ENCODE peak calls at places on chromosomes 4 and X, in four cellular contexts. One of them, this sample, is unnamed.

GRCh38 chrX:154013614-154014360 is 5.9 kb downstream of the IRAK1 start:
- DNase-seq in neuronal stem cell: peak; percentile 24
- DNase-seq in right cardiac atrium: no peak
- DNase-seq in transverse colon: no peak
- DNase-seq in this sample: peak; percentile 53

GRCh38 chr4:71456841-71457240 is 118.0 kb downstream of the SLC4A4 start:
- DNase-seq in neuronal stem cell: no peak
- DNase-seq in right cardiac atrium: no peak
- DNase-seq in transverse colon: no peak
- DNase-seq in this sample: no peak

GRCh38 chrX:132041016-132041415 is 17.9 kb downstream of the STK26 start:
- DNase-seq in neuronal stem cell: no peak
- DNase-seq in right cardiac atrium: no peak
- DNase-seq in transverse colon: no peak
- DNase-seq in this sample: no peak

GRCh38 chr4:770022-770421 is 55.9 kb downstream of the CPLX1 start:
- DNase-seq in neuronal stem cell: no peak
- DNase-seq in right cardiac atrium: no peak
- DNase-seq in transverse colon: no peak
- DNase-seq in this sample: no peak

GRCh38 chr4:95129708-95130343 is 372.1 kb downstream of the BMPR1B start:
- DNase-seq in neuronal stem cell: no peak
- DNase-seq in right cardiac atrium: no peak
- DNase-seq in transverse colon: no peak
- DNase-seq in this sample: no peak

GRCh38 chrX:67720344-67720743 is 176.5 kb downstream of the AR start:
- DNase-seq in neuronal stem cell: no peak
- DNase-seq in right cardiac atrium: no peak
- DNase-seq in transverse colon: no peak
- DNase-seq in this sample: no peak

GRCh38 chr4:121070696-121071639 is 1.4 kb downstream of the NDNF start:
- DNase-seq in neuronal stem cell: peak; percentile 62
- DNase-seq in right cardiac atrium: peak; percentile 41
- DNase-seq in transverse colon: peak; percentile 67
- DNase-seq in this sample: peak; percentile 63

GRCh38 chr4:76733380-76733779 is 164.6 kb downstream of the SOWAHB start:
- DNase-seq in neuronal stem cell: no peak
- DNase-seq in right cardiac atrium: no peak
- DNase-seq in transverse colon: peak; percentile 52
- DNase-seq in this sample: no peak

GRCh38 chrX:108312938-108313337 is 125.3 kb downstream of the COL4A6 start:
- DNase-seq in neuronal stem cell: no peak
- DNase-seq in right cardiac atrium: peak; percentile 16
- DNase-seq in transverse colon: no peak
- DNase-seq in this sample: no peak

GRCh38 chrX:103396186-103396585 is 19.8 kb downstream of the BEX3 start:
- DNase-seq in neuronal stem cell: no peak
- DNase-seq in right cardiac atrium: no peak
- DNase-seq in transverse colon: no peak
- DNase-seq in this sample: no peak

GRCh38 chrX:40142417-40142816 is 44.7 kb upstream of the BCOR start:
- DNase-seq in neuronal stem cell: no peak
- DNase-seq in right cardiac atrium: no peak
- DNase-seq in transverse colon: no peak
- DNase-seq in this sample: no peak

GRCh38 chrX:24100713-24101112 is 46.0 kb downstream of the EIF2S3 start:
- DNase-seq in neuronal stem cell: no peak
- DNase-seq in right cardiac atrium: no peak
- DNase-seq in transverse colon: no peak
- DNase-seq in this sample: no peak

GRCh38 chr4:74418063-74418670 is 26.8 kb upstream of the AREG start:
- DNase-seq in neuronal stem cell: no peak
- DNase-seq in right cardiac atrium: no peak
- DNase-seq in transverse colon: no peak
- DNase-seq in this sample: no peak

GRCh38 chrX:74351760-74352159 is 47.8 kb downstream of the ZCCHC13 start:
- DNase-seq in neuronal stem cell: no peak
- DNase-seq in right cardiac atrium: no peak
- DNase-seq in transverse colon: no peak
- DNase-seq in this sample: no peak

GRCh38 chr4:168917150-168917779 is 92.8 kb downstream of the CBR4 start:
- DNase-seq in neuronal stem cell: no peak
- DNase-seq in right cardiac atrium: no peak
- DNase-seq in transverse colon: no peak
- DNase-seq in this sample: no peak

GRCh38 chr4:96652158-96652557 is 812.3 kb downstream of the PDHA2 start:
- DNase-seq in neuronal stem cell: no peak
- DNase-seq in right cardiac atrium: no peak
- DNase-seq in transverse colon: no peak
- DNase-seq in this sample: no peak

GRCh38 chr4:134422776-134423175 is 221.2 kb upstream of the PABPC4L start:
- DNase-seq in neuronal stem cell: no peak
- DNase-seq in right cardiac atrium: no peak
- DNase-seq in transverse colon: no peak
- DNase-seq in this sample: peak; percentile 43

GRCh38 chr4:3308691-3309090 is 15.9 kb downstream of the RGS12 start:
- DNase-seq in neuronal stem cell: no peak
- DNase-seq in right cardiac atrium: peak; percentile 2
- DNase-seq in transverse colon: no peak
- DNase-seq in this sample: peak; percentile 2

GRCh38 chrX:148867596-148867995 is 367.2 kb downstream of the AFF2 start:
- DNase-seq in neuronal stem cell: no peak
- DNase-seq in right cardiac atrium: no peak
- DNase-seq in transverse colon: no peak
- DNase-seq in this sample: no peak

GRCh38 chr4:28436191-28437080 is 1575.8 kb downstream of the STIM2 start:
- DNase-seq in neuronal stem cell: no peak
- DNase-seq in right cardiac atrium: no peak
- DNase-seq in transverse colon: no peak
- DNase-seq in this sample: no peak

GRCh38 chr4:152531479-152531878 is 4.4 kb downstream of the FBXW7 start:
- DNase-seq in neuronal stem cell: no peak
- DNase-seq in right cardiac atrium: no peak
- DNase-seq in transverse colon: no peak
- DNase-seq in this sample: no peak

GRCh38 chrX:25021132-25021498 is 5.3 kb upstream of the ARX start:
- DNase-seq in neuronal stem cell: no peak
- DNase-seq in right cardiac atrium: no peak
- DNase-seq in transverse colon: no peak
- DNase-seq in this sample: no peak

GRCh38 chr4:108762559-108763225 is at the start of gene ETNPPL:
- DNase-seq in neuronal stem cell: peak; percentile 53
- DNase-seq in right cardiac atrium: peak; percentile 32
- DNase-seq in transverse colon: no peak
- DNase-seq in this sample: peak; percentile 11

GRCh38 chrX:151359931-151360871 is 36.8 kb upstream of the VMA21 start:
- DNase-seq in neuronal stem cell: peak; percentile 43
- DNase-seq in right cardiac atrium: peak; percentile 23
- DNase-seq in transverse colon: no peak
- DNase-seq in this sample: peak; percentile 54

GRCh38 chr4:143185253-143186107 is 763 bp downstream of the USP38 start:
- DNase-seq in neuronal stem cell: peak; percentile 23
- DNase-seq in right cardiac atrium: peak; percentile 13
- DNase-seq in transverse colon: peak; percentile 16
- DNase-seq in this sample: peak; percentile 5

GRCh38 chrX:6545712-6546111 is 10.8 kb upstream of the VCX3A start:
- DNase-seq in neuronal stem cell: no peak
- DNase-seq in right cardiac atrium: no peak
- DNase-seq in transverse colon: no peak
- DNase-seq in this sample: no peak

GRCh38 chr4:55442541-55442940 is 46.8 kb downstream of the TMEM165 start:
- DNase-seq in neuronal stem cell: no peak
- DNase-seq in right cardiac atrium: no peak
- DNase-seq in transverse colon: no peak
- DNase-seq in this sample: no peak

GRCh38 chrX:118347131-118347530 is 1.2 kb downstream of the WDR44 start:
- DNase-seq in neuronal stem cell: no peak
- DNase-seq in right cardiac atrium: no peak
- DNase-seq in transverse colon: no peak
- DNase-seq in this sample: no peak

GRCh38 chr4:124459922-124460301 is 252.6 kb downstream of the ANKRD50 start:
- DNase-seq in neuronal stem cell: peak; percentile 45
- DNase-seq in right cardiac atrium: no peak
- DNase-seq in transverse colon: no peak
- DNase-seq in this sample: no peak

GRCh38 chr4:77821775-77822174 is 2.6 kb upstream of the CNOT6L start:
- DNase-seq in neuronal stem cell: no peak
- DNase-seq in right cardiac atrium: no peak
- DNase-seq in transverse colon: no peak
- DNase-seq in this sample: no peak

GRCh38 chrX:78024349-78025108 is 55.1 kb upstream of the PGAM4 start:
- DNase-seq in neuronal stem cell: no peak
- DNase-seq in right cardiac atrium: peak; percentile 20
- DNase-seq in transverse colon: peak; percentile 69
- DNase-seq in this sample: peak; percentile 64

GRCh38 chr4:57068237-57068981 is 41.8 kb downstream of the IGFBP7 start:
- DNase-seq in neuronal stem cell: no peak
- DNase-seq in right cardiac atrium: no peak
- DNase-seq in transverse colon: no peak
- DNase-seq in this sample: no peak
- H3K4me1 ChIP-seq in neuronal stem cell: no peaks in the 10 kb centered on the region
- H3K4me1 ChIP-seq in right cardiac atrium: peaks cover 28% of the 10 kb centered on the region
- H3K4me1 ChIP-seq in transverse colon: peaks cover 3% of the 10 kb centered on the region
- H3K4me1 ChIP-seq in this sample: peaks cover 16% of the 10 kb centered on the region

DNA sequence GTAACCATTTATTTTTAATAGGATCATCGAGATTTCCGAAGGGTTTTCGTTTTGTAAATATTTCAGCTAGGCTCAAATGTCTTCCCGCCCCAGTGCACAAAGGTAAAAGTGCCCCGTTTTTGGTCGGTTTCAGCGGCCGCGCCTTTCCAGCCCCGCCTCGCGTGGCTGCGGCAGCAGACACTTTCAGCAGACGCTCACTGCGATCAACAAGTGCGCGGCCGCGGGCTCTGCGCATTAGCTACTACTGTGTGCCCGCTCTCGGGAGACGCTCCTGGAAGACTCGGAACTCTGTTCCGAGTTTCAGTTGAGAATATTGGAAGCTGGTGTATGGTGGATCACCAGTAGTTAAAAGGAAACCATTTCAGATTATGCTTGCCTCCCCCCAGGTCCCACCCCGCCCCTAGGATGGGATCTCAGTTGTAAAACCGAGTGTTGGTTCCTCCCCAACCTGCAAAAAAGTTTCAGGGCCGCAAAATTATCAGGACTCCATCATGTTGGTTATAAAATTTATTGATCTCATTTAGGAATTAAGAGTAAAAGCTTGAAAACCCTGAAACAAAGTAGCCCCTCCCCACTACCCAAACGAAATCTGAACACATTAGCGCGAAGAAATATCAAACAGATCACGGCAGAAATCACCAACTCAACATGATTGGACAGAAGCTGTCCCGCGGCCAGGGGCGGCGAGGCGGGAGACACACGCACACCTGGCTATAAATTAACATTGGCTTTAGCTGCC is 2.2 kb downstream of the SOX3 start:
- DNase-seq in neuronal stem cell: no peak
- DNase-seq in right cardiac atrium: no peak
- DNase-seq in transverse colon: no peak
- DNase-seq in this sample: no peak
- H3K4me3 ChIP-seq in neuronal stem cell: peak overlapping the region; percentile 96
- H3K4me3 ChIP-seq in right cardiac atrium: no peak overlapping the region
- H3K4me3 ChIP-seq in transverse colon: peak overlapping the region; percentile 44
- H3K4me3 ChIP-seq in this sample: no peak overlapping the region

GRCh38 chr4:8855781-8856245 is 15.8 kb downstream of the HMX1 start:
- DNase-seq in neuronal stem cell: no peak
- DNase-seq in right cardiac atrium: no peak
- DNase-seq in transverse colon: no peak
- DNase-seq in this sample: peak; percentile 85
- H3K27me3 ChIP-seq in neuronal stem cell: peaks cover 69% of the 10 kb centered on the region
- H3K27me3 ChIP-seq in right cardiac atrium: no peaks in the 10 kb centered on the region
- H3K27me3 ChIP-seq in transverse colon: peaks cover 87% of the 10 kb centered on the region
- H3K27me3 ChIP-seq in this sample: no peaks in the 10 kb centered on the region

GRCh38 chrX:13009844-13010243 is 34.6 kb downstream of the FAM9C start:
- DNase-seq in neuronal stem cell: no peak
- DNase-seq in right cardiac atrium: no peak
- DNase-seq in transverse colon: no peak
- DNase-seq in this sample: no peak

GRCh38 chrX:13007519-13008188 is 32.7 kb downstream of the TMSB4X start:
- DNase-seq in neuronal stem cell: no peak
- DNase-seq in right cardiac atrium: no peak
- DNase-seq in transverse colon: no peak
- DNase-seq in this sample: no peak

GRCh38 chrX:13009256-13009655 is 34.3 kb downstream of the TMSB4X start:
- DNase-seq in neuronal stem cell: no peak
- DNase-seq in right cardiac atrium: peak; percentile 27
- DNase-seq in transverse colon: no peak
- DNase-seq in this sample: no peak

GRCh38 chrX:13008189-13008533 is 33.3 kb downstream of the TMSB4X start:
- DNase-seq in neuronal stem cell: no peak
- DNase-seq in right cardiac atrium: no peak
- DNase-seq in transverse colon: no peak
- DNase-seq in this sample: no peak

GRCh38 chrX:13008851-13009250 is 33.9 kb downstream of the TMSB4X start:
- DNase-seq in neuronal stem cell: no peak
- DNase-seq in right cardiac atrium: no peak
- DNase-seq in transverse colon: no peak
- DNase-seq in this sample: no peak
- H3K4me1 ChIP-seq in neuronal stem cell: peaks cover 3% of the 10 kb centered on the region
- H3K4me1 ChIP-seq in right cardiac atrium: peaks cover 8% of the 10 kb centered on the region
- H3K4me1 ChIP-seq in transverse colon: no peaks in the 10 kb centered on the region
- H3K4me1 ChIP-seq in this sample: no peaks in the 10 kb centered on the region

GRCh38 chr4:187992971-187993370 is 2.6 kb upstream of the ZFP42 start:
- DNase-seq in neuronal stem cell: no peak
- DNase-seq in right cardiac atrium: no peak
- DNase-seq in transverse colon: no peak
- DNase-seq in this sample: no peak

GRCh38 chr4:187995322-187996207 is at the start of gene ZFP42:
- DNase-seq in neuronal stem cell: no peak
- DNase-seq in right cardiac atrium: no peak
- DNase-seq in transverse colon: peak; percentile 11
- DNase-seq in this sample: no peak

GRCh38 chr4:187993827-187994226 is 1.7 kb upstream of the ZFP42 start:
- DNase-seq in neuronal stem cell: no peak
- DNase-seq in right cardiac atrium: no peak
- DNase-seq in transverse colon: no peak
- DNase-seq in this sample: no peak

GRCh38 chr4:187999406-187999932 is 3.9 kb downstream of the ZFP42 start:
- DNase-seq in neuronal stem cell: no peak
- DNase-seq in right cardiac atrium: no peak
- DNase-seq in transverse colon: no peak
- DNase-seq in this sample: no peak

DNA sequence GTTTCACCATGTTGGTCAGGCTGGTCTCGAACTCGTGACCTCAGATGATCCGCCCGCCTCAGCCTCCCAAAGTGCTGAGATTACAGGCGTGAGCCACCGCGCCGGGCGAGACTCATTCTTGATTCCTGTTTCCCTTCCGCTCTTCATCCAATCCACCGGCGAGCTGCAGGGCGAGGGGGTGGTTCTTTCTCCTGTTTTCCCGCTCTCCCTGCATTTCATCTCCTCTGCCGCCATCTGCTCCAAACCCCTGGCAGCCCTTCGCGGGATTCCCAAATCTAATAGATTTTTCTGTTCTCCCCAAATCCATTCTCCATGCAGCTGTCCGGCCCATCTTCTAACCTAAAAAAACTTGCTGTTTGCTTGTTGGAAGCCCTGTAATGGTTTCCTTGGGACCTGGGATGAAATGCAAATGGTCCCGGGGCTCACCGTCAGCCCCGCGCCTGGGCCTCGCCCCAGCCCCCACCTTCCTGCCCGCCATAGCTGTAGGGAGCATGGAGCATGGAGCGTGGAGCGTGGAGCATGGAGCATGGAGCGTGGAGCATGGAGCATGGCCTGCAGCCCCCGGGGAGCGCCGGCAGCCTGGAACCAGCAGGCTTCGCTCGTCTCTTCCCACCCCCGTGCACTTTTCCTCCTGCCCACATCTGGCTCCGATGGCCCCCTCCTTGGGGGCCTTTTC is 1.1 kb downstream of the ZFP42 start:
- DNase-seq in neuronal stem cell: no peak
- DNase-seq in right cardiac atrium: no peak
- DNase-seq in transverse colon: no peak
- DNase-seq in this sample: no peak
- H3K4me3 ChIP-seq in neuronal stem cell: peak overlapping the region; percentile 31
- H3K4me3 ChIP-seq in right cardiac atrium: no peak overlapping the region
- H3K4me3 ChIP-seq in transverse colon: no peak overlapping the region
- H3K4me3 ChIP-seq in this sample: no peak overlapping the region